ENCODE peak calls at places on chromosomes 11 and 22, in six cellular contexts. One of them, this sample, is unnamed. For H3K9me2, the result is how much of the 10 kb centered on the place peaks cover.

GRCh38 chr11:130162733-130163132 is 3.2 kb downstream of the ST14 start:
- DNase-seq in SK-N-SH: no peak
- DNase-seq in MM.1S: peak
- DNase-seq in GM23248: peak
- DNase-seq in HCT116: no peak
- DNase-seq in Karpas-422: no peak
- DNase-seq in this sample: no peak

GRCh38 chr11:44467931-44468330 is 97.5 kb upstream of the CD82 start:
- DNase-seq in SK-N-SH: no peak
- DNase-seq in Karpas-422: no peak
- DNase-seq in HCT116: no peak
- DNase-seq in GM23248: no peak
- DNase-seq in MM.1S: no peak
- DNase-seq in this sample: no peak

GRCh38 chr22:36356708-36357694 is 30.8 kb downstream of the MYH9 start:
- DNase-seq in GM23248: no peak
- DNase-seq in Karpas-422: no peak
- DNase-seq in HCT116: no peak
- DNase-seq in SK-N-SH: no peak
- DNase-seq in MM.1S: no peak
- DNase-seq in this sample: peak

GRCh38 chr11:101612481-101612880 is 28.7 kb upstream of the TRPC6 start:
- DNase-seq in MM.1S: peak
- DNase-seq in GM23248: no peak
- DNase-seq in HCT116: no peak
- DNase-seq in Karpas-422: no peak
- DNase-seq in SK-N-SH: no peak
- DNase-seq in this sample: no peak

GRCh38 chr11:122788781-122789535 is 49.3 kb upstream of the CRTAM start:
- DNase-seq in HCT116: no peak
- DNase-seq in GM23248: no peak
- DNase-seq in MM.1S: no peak
- DNase-seq in Karpas-422: no peak
- DNase-seq in SK-N-SH: no peak
- DNase-seq in this sample: no peak

GRCh38 chr11:43316451-43316850 is 4.7 kb downstream of the API5 start:
- DNase-seq in MM.1S: peak
- DNase-seq in SK-N-SH: no peak
- DNase-seq in GM23248: peak
- DNase-seq in Karpas-422: no peak
- DNase-seq in HCT116: no peak
- DNase-seq in this sample: peak

GRCh38 chr22:43879901-43880742 is 11.7 kb downstream of the PNPLA5 start:
- DNase-seq in GM23248: no peak
- DNase-seq in SK-N-SH: no peak
- DNase-seq in MM.1S: no peak
- DNase-seq in Karpas-422: no peak
- DNase-seq in HCT116: no peak
- DNase-seq in this sample: no peak

GRCh38 chr22:50600967-50601668 is 525 bp downstream of the MAPK8IP2 start:
- DNase-seq in HCT116: no peak
- DNase-seq in MM.1S: no peak
- DNase-seq in Karpas-422: no peak
- DNase-seq in SK-N-SH: peak
- DNase-seq in GM23248: no peak
- DNase-seq in this sample: no peak

GRCh38 chr11:65894034-65894591 is 3.6 kb downstream of the CCDC85B start:
- DNase-seq in MM.1S: peak
- DNase-seq in HCT116: no peak
- DNase-seq in SK-N-SH: no peak
- DNase-seq in Karpas-422: peak
- DNase-seq in GM23248: no peak
- DNase-seq in this sample: peak

GRCh38 chr11:11947825-11948224 is 60.6 kb downstream of the DKK3 start:
- DNase-seq in MM.1S: no peak
- DNase-seq in Karpas-422: no peak
- DNase-seq in HCT116: no peak
- DNase-seq in SK-N-SH: no peak
- DNase-seq in GM23248: no peak
- DNase-seq in this sample: no peak

GRCh38 chr11:420054-420910 is 5.5 kb upstream of the SIGIRR start:
- DNase-seq in HCT116: no peak
- DNase-seq in GM23248: no peak
- DNase-seq in SK-N-SH: no peak
- DNase-seq in MM.1S: no peak
- DNase-seq in Karpas-422: no peak
- DNase-seq in this sample: no peak

GRCh38 chr11:101299210-101299609 is 169.6 kb upstream of the PGR start:
- DNase-seq in SK-N-SH: no peak
- DNase-seq in HCT116: no peak
- DNase-seq in Karpas-422: no peak
- DNase-seq in GM23248: no peak
- DNase-seq in MM.1S: no peak
- DNase-seq in this sample: no peak

GRCh38 chr22:32836286-32836859 is 34.9 kb downstream of the TIMP3 start:
- DNase-seq in MM.1S: peak
- DNase-seq in Karpas-422: peak
- DNase-seq in HCT116: no peak
- DNase-seq in SK-N-SH: peak
- DNase-seq in GM23248: peak
- DNase-seq in this sample: peak

GRCh38 chr22:44689173-44689572 is 12.8 kb upstream of the PRR5 start:
- DNase-seq in SK-N-SH: no peak
- DNase-seq in MM.1S: no peak
- DNase-seq in GM23248: no peak
- DNase-seq in HCT116: peak
- DNase-seq in Karpas-422: no peak
- DNase-seq in this sample: no peak

GRCh38 chr11:89667001-89667400 is 43.1 kb upstream of the TRIM77 start:
- DNase-seq in GM23248: no peak
- DNase-seq in MM.1S: no peak
- DNase-seq in HCT116: no peak
- DNase-seq in Karpas-422: no peak
- DNase-seq in SK-N-SH: no peak
- DNase-seq in this sample: peak

GRCh38 chr22:50016308-50016987 is 3.9 kb upstream of the IL17REL start:
- DNase-seq in SK-N-SH: peak
- DNase-seq in MM.1S: no peak
- DNase-seq in GM23248: no peak
- DNase-seq in HCT116: no peak
- DNase-seq in Karpas-422: no peak
- DNase-seq in this sample: no peak

GRCh38 chr11:72350752-72351151 is 83.6 kb downstream of the CLPB start:
- DNase-seq in MM.1S: no peak
- DNase-seq in Karpas-422: no peak
- DNase-seq in GM23248: no peak
- DNase-seq in HCT116: no peak
- DNase-seq in SK-N-SH: no peak
- DNase-seq in this sample: no peak

GRCh38 chr22:35430897-35431322 is 31.0 kb downstream of the MCM5 start:
- DNase-seq in SK-N-SH: peak
- DNase-seq in GM23248: peak
- DNase-seq in Karpas-422: peak
- DNase-seq in MM.1S: peak
- DNase-seq in HCT116: peak
- DNase-seq in this sample: peak

GRCh38 chr11:111918390-111919256 is at the start of gene C11orf52:
- DNase-seq in Karpas-422: no peak
- DNase-seq in SK-N-SH: no peak
- DNase-seq in MM.1S: peak
- DNase-seq in HCT116: peak
- DNase-seq in GM23248: peak
- DNase-seq in this sample: peak

GRCh38 chr11:693415-693831 is 1.6 kb downstream of the DEAF1 start:
- DNase-seq in Karpas-422: peak
- DNase-seq in GM23248: peak
- DNase-seq in HCT116: no peak
- DNase-seq in MM.1S: peak
- DNase-seq in SK-N-SH: no peak
- DNase-seq in this sample: peak

GRCh38 chr11:43830928-43831440 is 49.6 kb upstream of the ALKBH3 start:
- DNase-seq in SK-N-SH: no peak
- DNase-seq in MM.1S: no peak
- DNase-seq in HCT116: peak
- DNase-seq in GM23248: peak
- DNase-seq in Karpas-422: no peak
- DNase-seq in this sample: peak

GRCh38 chr11:107787733-107788132 is 70.9 kb downstream of the SLC35F2 start:
- DNase-seq in SK-N-SH: no peak
- DNase-seq in Karpas-422: no peak
- DNase-seq in MM.1S: no peak
- DNase-seq in HCT116: no peak
- DNase-seq in GM23248: no peak
- DNase-seq in this sample: no peak
- H3K9ac ChIP-seq in SK-N-SH: no peak
- H3K9ac ChIP-seq in Karpas-422: no peak
- H3K9ac ChIP-seq in MM.1S: no peak
- H3K9ac ChIP-seq in HCT116: no peak
- H3K9ac ChIP-seq in GM23248: no peak
- H3K9ac ChIP-seq in this sample: no peak

DNA sequence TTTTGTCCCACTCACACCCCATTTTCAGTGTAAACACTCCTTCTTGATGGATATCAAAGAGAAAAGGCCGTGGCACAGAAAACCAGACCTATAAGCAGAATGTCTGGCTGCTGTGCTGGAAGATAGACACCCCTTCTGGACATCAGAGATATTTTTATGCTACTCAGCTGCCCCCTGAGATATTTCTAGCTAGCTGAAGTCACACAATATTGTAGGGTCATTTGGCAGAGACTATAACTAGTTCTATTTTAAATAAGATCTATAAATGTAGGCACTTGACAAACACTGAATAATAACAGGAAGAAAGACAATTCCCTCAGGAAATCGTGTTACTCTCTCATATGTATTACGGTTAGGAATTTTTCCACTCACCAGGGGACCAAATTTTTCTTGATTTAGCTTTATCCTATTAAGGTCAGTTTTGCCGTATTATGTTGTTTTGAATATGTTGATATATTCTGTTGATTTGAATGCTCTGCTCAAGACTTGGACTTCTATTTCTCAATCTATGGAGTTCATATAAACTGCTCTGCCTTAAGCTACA is 845.4 kb downstream of the OPCML start:
- DNase-seq in GM23248: no peak
- DNase-seq in SK-N-SH: no peak
- DNase-seq in Karpas-422: no peak
- DNase-seq in MM.1S: no peak
- DNase-seq in HCT116: no peak
- DNase-seq in this sample: no peak
- H3K4me2 ChIP-seq in GM23248: no peak
- H3K4me2 ChIP-seq in SK-N-SH: no peak
- H3K4me2 ChIP-seq in Karpas-422: no peak
- H3K4me2 ChIP-seq in MM.1S: no peak
- H3K4me2 ChIP-seq in HCT116: no peak
- H3K4me2 ChIP-seq in this sample: no peak

GRCh38 chr11:132898021-132898420 is 634.3 kb downstream of the OPCML start:
- DNase-seq in HCT116: no peak
- DNase-seq in MM.1S: no peak
- DNase-seq in GM23248: no peak
- DNase-seq in SK-N-SH: no peak
- DNase-seq in Karpas-422: no peak
- DNase-seq in this sample: no peak
- H3K9me2 ChIP-seq in HCT116: under half
- H3K9me2 ChIP-seq in MM.1S: under half
- H3K9me2 ChIP-seq in GM23248: under half
- H3K9me2 ChIP-seq in SK-N-SH: under half
- H3K9me2 ChIP-seq in Karpas-422: under half
- H3K9me2 ChIP-seq in this sample: under half

GRCh38 chr11:103604310-103604709 is 432.1 kb upstream of the DDI1 start:
- DNase-seq in Karpas-422: no peak
- DNase-seq in GM23248: no peak
- DNase-seq in SK-N-SH: no peak
- DNase-seq in HCT116: no peak
- DNase-seq in MM.1S: no peak
- DNase-seq in this sample: no peak

GRCh38 chr11:103608566-103608965 is 427.9 kb upstream of the DDI1 start:
- DNase-seq in HCT116: no peak
- DNase-seq in Karpas-422: no peak
- DNase-seq in MM.1S: no peak
- DNase-seq in GM23248: peak
- DNase-seq in SK-N-SH: no peak
- DNase-seq in this sample: peak

GRCh38 chr11:103610435-103610834 is 426.0 kb upstream of the DDI1 start:
- DNase-seq in Karpas-422: no peak
- DNase-seq in MM.1S: no peak
- DNase-seq in GM23248: no peak
- DNase-seq in HCT116: no peak
- DNase-seq in SK-N-SH: no peak
- DNase-seq in this sample: no peak

GRCh38 chr11:103609117-103610066 is 427.0 kb upstream of the DDI1 start:
- DNase-seq in SK-N-SH: no peak
- DNase-seq in HCT116: peak
- DNase-seq in GM23248: peak
- DNase-seq in MM.1S: no peak
- DNase-seq in Karpas-422: peak
- DNase-seq in this sample: peak
- H3K9ac ChIP-seq in SK-N-SH: no peak
- H3K9ac ChIP-seq in HCT116: no peak
- H3K9ac ChIP-seq in GM23248: no peak
- H3K9ac ChIP-seq in MM.1S: no peak
- H3K9ac ChIP-seq in Karpas-422: no peak
- H3K9ac ChIP-seq in this sample: no peak

GRCh38 chr22:24160546-24160945 is 20.7 kb upstream of the SUSD2 start:
- DNase-seq in MM.1S: no peak
- DNase-seq in GM23248: no peak
- DNase-seq in HCT116: no peak
- DNase-seq in Karpas-422: no peak
- DNase-seq in SK-N-SH: no peak
- DNase-seq in this sample: no peak
- H3K4me2 ChIP-seq in MM.1S: no peak
- H3K4me2 ChIP-seq in GM23248: no peak
- H3K4me2 ChIP-seq in HCT116: no peak
- H3K4me2 ChIP-seq in Karpas-422: peak
- H3K4me2 ChIP-seq in SK-N-SH: no peak
- H3K4me2 ChIP-seq in this sample: no peak

GRCh38 chr11:132898676-132899075 is 633.6 kb downstream of the OPCML start:
- DNase-seq in SK-N-SH: no peak
- DNase-seq in HCT116: no peak
- DNase-seq in Karpas-422: no peak
- DNase-seq in MM.1S: no peak
- DNase-seq in GM23248: no peak
- DNase-seq in this sample: no peak
- H3K9me2 ChIP-seq in SK-N-SH: under half
- H3K9me2 ChIP-seq in HCT116: under half
- H3K9me2 ChIP-seq in Karpas-422: under half
- H3K9me2 ChIP-seq in MM.1S: under half
- H3K9me2 ChIP-seq in GM23248: under half
- H3K9me2 ChIP-seq in this sample: under half

GRCh38 chr22:30357650-30358215 is 926 bp downstream of the CCDC157 start:
- DNase-seq in Karpas-422: no peak
- DNase-seq in HCT116: no peak
- DNase-seq in GM23248: no peak
- DNase-seq in MM.1S: no peak
- DNase-seq in SK-N-SH: no peak
- DNase-seq in this sample: no peak
- H3K9ac ChIP-seq in Karpas-422: no peak
- H3K9ac ChIP-seq in HCT116: peak
- H3K9ac ChIP-seq in GM23248: peak
- H3K9ac ChIP-seq in MM.1S: no peak
- H3K9ac ChIP-seq in SK-N-SH: peak
- H3K9ac ChIP-seq in this sample: peak

This sample was measured in PC-3.